ENCODE peak calls at places on chromosomes 6 and 20, in four cellular contexts. X is mammary epithelial cell, K is prostate gland, C is WERI-Rb-1. D is an unnamed sample.

GRCh38 chr20:45816951-45817651 is 4.7 kb downstream of the UBE2C start:
- DNase-seq in K (no peak), X (no peak), C (no peak), D (peak; percentile 40)

GRCh38 chr6:57324538-57324937 is 7.1 kb downstream of the PRIM2 start:
- DNase-seq in K (no peak), C (no peak), X (no peak), D (no peak)

GRCh38 chr6:11911535-11911934 is 100.6 kb upstream of the HIVEP1 start:
- DNase-seq in K (no peak), C (no peak), X (no peak), D (no peak)

GRCh38 chr6:83183082-83183828 is 9.8 kb downstream of the PGM3 start:
- DNase-seq in C (no peak), X (peak; percentile 98), K (no peak), D (no peak)

GRCh38 chr20:38387953-38388352 is 41.7 kb downstream of the LBP start:
- DNase-seq in K (no peak), C (no peak), X (no peak), D (no peak)

GRCh38 chr20:62501801-62502495 is 26.2 kb upstream of the GATA5 start:
- DNase-seq in C (no peak), X (peak; percentile 82), K (no peak), D (no peak)

GRCh38 chr6:157283900-157284737 is 39.2 kb downstream of the TMEM242 start:
- DNase-seq in X (no peak), K (no peak), C (no peak), D (no peak)

GRCh38 chr20:50385733-50386640 is 124.2 kb upstream of the PTPN1 start:
- DNase-seq in C (no peak), K (no peak), X (no peak), D (no peak)

GRCh38 chr20:35539756-35540212 is 2.1 kb upstream of the ERGIC3 start:
- DNase-seq in C (peak; percentile 94), K (no peak), X (no peak), D (peak; percentile 68)

GRCh38 chr6:144298167-144298671 is 13.1 kb downstream of the UTRN start:
- DNase-seq in C (no peak), X (no peak), K (no peak), D (no peak)

GRCh38 chr6:156833755-156834154 is 56.6 kb downstream of the ARID1B start:
- DNase-seq in X (no peak), K (no peak), C (no peak), D (no peak)

GRCh38 chr20:19806806-19807691 is 49.0 kb downstream of the RIN2 start:
- DNase-seq in C (no peak), K (peak; percentile 49), X (peak; percentile 42), D (no peak)

GRCh38 chr6:105642708-105643107 is 239.8 kb upstream of the PREP start:
- DNase-seq in X (peak; percentile 44), C (no peak), K (no peak), D (no peak)

GRCh38 chr6:104653786-104654185 is 205.9 kb downstream of the HACE1 start:
- DNase-seq in K (no peak), C (no peak), X (no peak), D (no peak)

GRCh38 chr6:19444481-19444880 is 392.7 kb upstream of the ID4 start:
- DNase-seq in X (peak; percentile 7), K (no peak), C (no peak), D (no peak)

GRCh38 chr6:75114795-75115194 is 91.1 kb downstream of the COL12A1 start:
- DNase-seq in K (no peak), X (no peak), C (no peak), D (no peak)

DNA sequence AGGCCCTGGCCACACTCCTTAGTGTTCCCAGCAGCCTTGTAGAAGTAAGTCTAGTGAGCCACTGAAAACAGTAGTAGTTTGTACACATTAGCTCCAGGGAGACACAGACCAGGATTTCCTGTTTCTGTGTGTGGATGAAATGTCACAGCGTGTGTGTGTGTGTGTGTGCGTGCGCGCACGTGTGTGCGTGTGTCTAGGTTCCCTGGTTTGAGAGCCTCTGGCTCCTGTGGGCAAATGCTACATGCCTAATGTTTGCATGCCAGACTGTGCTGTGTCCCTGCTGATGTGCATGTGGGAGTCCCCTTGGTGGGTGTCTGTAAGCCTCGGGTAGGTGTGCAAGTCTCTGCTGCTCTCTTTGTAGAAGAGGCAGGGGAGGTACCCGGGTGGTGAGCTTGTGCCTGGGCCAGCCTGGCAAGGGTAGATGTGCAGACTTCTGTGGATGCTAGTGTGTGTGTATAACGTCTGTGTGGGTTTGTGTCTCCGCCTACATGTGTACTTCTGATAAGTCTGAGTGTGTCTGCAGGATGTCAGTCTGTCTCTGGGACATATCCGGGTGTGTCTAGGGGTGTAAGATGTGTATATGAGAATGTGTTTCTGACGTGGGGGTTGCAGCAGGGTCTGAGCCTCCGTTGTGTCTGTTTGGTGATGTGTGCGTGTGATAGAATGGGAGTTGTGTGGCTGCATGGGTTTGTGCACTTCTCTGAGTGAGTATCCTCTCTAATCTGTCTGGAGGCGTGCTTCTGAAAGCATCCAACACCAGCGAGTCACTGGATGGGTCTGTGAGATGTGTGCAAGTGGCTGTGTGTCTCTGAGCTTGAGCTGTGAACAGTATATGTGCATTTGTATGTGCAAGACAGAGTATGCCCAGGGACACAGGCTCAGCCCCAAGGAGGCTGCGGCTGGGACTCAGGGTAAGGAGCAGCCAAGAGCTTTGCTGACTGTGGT is 19.0 kb upstream of the TLDC2 start:
- DNase-seq in K (peak; percentile 60), X (peak; percentile 48), C (no peak), D (no peak)
- H3K36me3 ChIP-seq in K (no peaks in the 10 kb centered on the region), X (no peaks in the 10 kb centered on the region), C (peaks cover 36% of the 10 kb centered on the region), D (peaks cover 5% of the 10 kb centered on the region)

GRCh38 chr6:24332306-24332705 is 25.6 kb downstream of the DCDC2 start:
- DNase-seq in C (no peak), K (no peak), X (peak; percentile 88), D (no peak)
- H3K4me3 ChIP-seq in C (no peak overlapping the region), K (no peak overlapping the region), X (no peak overlapping the region), D (no peak overlapping the region)

GRCh38 chr6:136265101-136265500 is 15.0 kb upstream of the MTFR2 start:
- DNase-seq in K (no peak), X (no peak), C (no peak), D (no peak)

GRCh38 chr6:136262940-136263339 is 12.8 kb upstream of the MTFR2 start:
- DNase-seq in X (no peak), K (no peak), C (no peak), D (no peak)
- H3K36me3 ChIP-seq in X (peaks cover 66% of the 10 kb centered on the region), K (no peaks in the 10 kb centered on the region), C (peaks cover 82% of the 10 kb centered on the region), D (peaks cover 22% of the 10 kb centered on the region)

GRCh38 chr20:51715028-51715872 is 52.9 kb downstream of the ATP9A start:
- DNase-seq in X (no peak), K (no peak), C (no peak), D (no peak)

GRCh38 chr20:51712501-51713212 is 55.5 kb downstream of the ATP9A start:
- DNase-seq in C (peak; percentile 25), X (no peak), K (no peak), D (peak; percentile 74)

GRCh38 chr20:51713213-51713598 is 55.0 kb downstream of the ATP9A start:
- DNase-seq in K (no peak), C (no peak), X (no peak), D (no peak)

GRCh38 chr20:51711426-51711825 is 56.8 kb downstream of the ATP9A start:
- DNase-seq in X (no peak), K (no peak), C (no peak), D (no peak)

GRCh38 chr20:51710503-51710902 is 57.7 kb downstream of the ATP9A start:
- DNase-seq in C (no peak), X (no peak), K (no peak), D (peak; percentile 52)
- H3K4me3 ChIP-seq in C (no peak overlapping the region), X (no peak overlapping the region), K (no peak overlapping the region), D (no peak overlapping the region)

GRCh38 chr6:39367661-39368060 is 45.2 kb upstream of the KCNK16 start:
- DNase-seq in C (no peak), K (no peak), X (no peak), D (no peak)

GRCh38 chr6:39366875-39367618 is 44.5 kb upstream of the KCNK16 start:
- DNase-seq in X (no peak), K (no peak), C (no peak), D (no peak)

GRCh38 chr6:39365281-39366074 is 43.0 kb upstream of the KCNK16 start:
- DNase-seq in K (no peak), X (peak; percentile 51), C (peak; percentile 8), D (peak; percentile 20)

GRCh38 chr6:39375405-39375804 is 52.9 kb upstream of the KCNK16 start:
- DNase-seq in X (no peak), C (no peak), K (no peak), D (no peak)

DNA sequence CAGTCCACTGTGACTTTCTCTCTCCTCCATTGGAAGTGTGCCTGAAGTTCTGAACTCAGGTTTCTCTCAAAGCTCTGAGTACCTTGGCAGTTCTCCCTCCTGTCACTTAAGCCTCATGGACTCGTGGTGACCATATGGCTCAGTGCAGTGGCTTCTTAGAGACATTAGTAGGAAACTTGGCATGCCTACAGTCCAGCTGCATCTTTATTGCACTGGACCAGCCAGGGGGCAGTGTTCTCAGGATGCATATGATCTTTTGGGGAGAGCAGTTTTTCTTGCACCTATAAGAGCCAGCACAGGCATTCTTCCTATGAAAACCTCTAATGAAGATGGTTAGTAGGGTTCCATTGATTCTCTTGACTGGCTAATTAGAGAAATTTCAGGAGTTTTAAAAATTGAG is 47.5 kb upstream of the KCNK16 start:
- DNase-seq in X (no peak), K (no peak), C (peak; percentile 68), D (no peak)
- H3K36me3 ChIP-seq in X (no peaks in the 10 kb centered on the region), K (no peaks in the 10 kb centered on the region), C (no peaks in the 10 kb centered on the region), D (no peaks in the 10 kb centered on the region)

DNA sequence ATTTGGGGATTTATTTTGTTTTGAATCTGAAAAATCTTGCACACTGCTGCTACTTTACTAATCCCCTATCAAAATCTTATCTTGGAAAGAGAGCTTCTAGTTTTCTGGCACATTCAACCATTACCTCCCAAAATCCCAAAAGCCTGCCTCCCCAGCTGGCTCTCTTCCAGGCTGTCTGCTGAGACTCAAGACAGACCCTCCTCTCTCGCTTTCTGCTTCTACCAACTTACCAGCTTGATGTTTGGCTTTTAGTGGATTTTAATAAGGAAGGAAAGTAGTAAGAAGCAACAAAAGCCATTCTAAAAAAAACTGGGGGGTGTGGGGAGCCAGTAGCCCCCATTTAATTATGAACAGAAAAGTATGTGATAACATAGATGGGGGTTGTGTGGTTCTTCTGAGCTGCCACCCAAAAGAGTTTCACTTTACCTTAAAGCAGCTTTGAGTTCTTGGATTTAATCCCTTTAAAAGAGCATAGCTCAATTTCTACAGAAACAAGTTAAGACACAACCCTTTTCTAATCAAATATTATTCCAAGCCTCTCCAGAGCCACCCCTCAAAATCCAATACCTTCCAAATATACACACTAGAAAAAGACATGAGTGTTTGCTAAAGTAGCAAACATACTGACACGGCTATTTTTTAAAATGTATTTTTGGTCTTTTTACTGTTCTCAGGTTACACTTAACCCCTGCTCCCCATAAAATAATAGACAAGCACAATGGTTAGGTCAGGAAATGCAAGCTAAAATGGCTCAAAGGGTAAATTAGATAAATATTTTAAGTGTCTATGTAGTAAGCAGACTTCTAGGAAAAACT is 71.7 kb downstream of the ATP9A start:
- DNase-seq in K (no peak), X (no peak), C (peak; percentile 45), D (peak; percentile 51)
- H3K4me3 ChIP-seq in K (no peak overlapping the region), X (no peak overlapping the region), C (peak overlapping the region; percentile 30), D (no peak overlapping the region)

D was measured in H7.